ENCODE peak calls at places on chromosomes 12 and 14, in six cellular contexts. O is fibroblast of lung, C is GM13977, B is endothelial cell, Q is iPS DF 19.7, J is SK-MEL-5. S is an unnamed sample.

GRCh38 chr12:94427520-94428381 is 31.9 kb downstream of the CEP83 start:
- DNase-seq in B (no peak), O (peak), Q (no peak), C (peak), J (no peak), S (peak)

GRCh38 chr14:68291820-68292219 is 472.2 kb downstream of the RAD51B start:
- DNase-seq in Q (peak), C (no peak), O (no peak), B (no peak), J (no peak), S (no peak)

GRCh38 chr12:2119266-2119665 is 66.5 kb downstream of the CACNA1C start:
- DNase-seq in C (no peak), Q (no peak), O (no peak), B (no peak), J (no peak), S (no peak)

GRCh38 chr12:104297477-104298113 is 5.9 kb upstream of the EID3 start:
- DNase-seq in O (peak), B (no peak), Q (no peak), C (no peak), J (no peak), S (no peak)

GRCh38 chr12:92088802-92089201 is 56.8 kb downstream of the BTG1 start:
- DNase-seq in B (no peak), C (no peak), Q (no peak), J (no peak), O (no peak), S (no peak)

GRCh38 chr14:24378981-24379906 is 11.3 kb downstream of the NFATC4 start:
- DNase-seq in Q (no peak), B (no peak), C (no peak), O (no peak), J (no peak), S (no peak)

GRCh38 chr12:38163442-38163801 is 153.2 kb upstream of the ALG10B start:
- DNase-seq in J (no peak), Q (no peak), C (no peak), O (no peak), B (no peak), S (no peak)

GRCh38 chr14:101960225-101960624 is 4.1 kb upstream of the DYNC1H1 start:
- DNase-seq in B (peak), J (peak), C (no peak), Q (no peak), O (no peak), S (no peak)

GRCh38 chr12:25829192-25829591 is 129.3 kb upstream of the RASSF8 start:
- DNase-seq in J (peak), Q (no peak), B (no peak), O (peak), C (no peak), S (peak)

GRCh38 chr12:57755454-57756372 is 810 bp downstream of the MARCHF9 start:
- DNase-seq in C (peak), O (no peak), B (no peak), J (no peak), Q (no peak), S (no peak)

GRCh38 chr12:57096099-57096572 is 7.2 kb downstream of the NAB2 start:
- DNase-seq in B (no peak), C (peak), O (no peak), Q (no peak), J (peak), S (no peak)

GRCh38 chr12:120720234-120720968 is 5.2 kb upstream of the ACADS start:
- DNase-seq in B (no peak), O (peak), C (no peak), J (no peak), Q (no peak), S (peak)

GRCh38 chr12:69901141-69901900 is 76.3 kb downstream of the MYRFL start:
- DNase-seq in Q (no peak), O (no peak), C (no peak), B (no peak), J (peak), S (no peak)

GRCh38 chr14:40656301-40656700 is 950.4 kb upstream of the LRFN5 start:
- DNase-seq in C (no peak), O (no peak), Q (no peak), J (no peak), B (no peak), S (no peak)

GRCh38 chr12:74689929-74690328 is 152.3 kb downstream of the ATXN7L3B start:
- DNase-seq in C (no peak), J (no peak), B (no peak), Q (no peak), O (no peak), S (no peak)

GRCh38 chr12:44968960-44969359 is 81.9 kb downstream of the DBX2 start:
- DNase-seq in C (no peak), Q (no peak), J (no peak), B (no peak), O (no peak), S (no peak)

GRCh38 chr12:76649091-76649490 is 89.5 kb upstream of the OSBPL8 start:
- DNase-seq in Q (no peak), B (no peak), O (no peak), C (no peak), J (no peak), S (no peak)

GRCh38 chr14:59507752-59508103 is 23.4 kb downstream of the JKAMP start:
- DNase-seq in B (no peak), Q (no peak), O (no peak), J (no peak), C (no peak), S (no peak)

GRCh38 chr12:131211279-131211938 is 257.7 kb downstream of the ADGRD1 start:
- DNase-seq in O (no peak), C (no peak), J (no peak), B (no peak), Q (no peak), S (no peak)

GRCh38 chr14:57480044-57480443 is 13.6 kb downstream of the CCDC198 start:
- DNase-seq in C (no peak), B (no peak), J (no peak), O (peak), Q (no peak), S (peak)

GRCh38 chr12:61367281-61367785 is 892.9 kb upstream of the USP15 start:
- DNase-seq in O (no peak), B (no peak), J (peak), C (no peak), Q (no peak), S (no peak)